ENCODE peak calls at places on chromosomes 16 and 17, in nine cellular contexts. K is H1; B is neuronal stem cell; L is lung; R is left ventricle myocardium inferior; Z is sigmoid colon; M is effector memory CD4-positive, alpha-beta T cell; S is CD8-positive, alpha-beta T cell; W is transverse colon. O is an unnamed sample. For H3K4me1, the result is how much of the 10 kb centered on the place peaks cover.

GRCh38 chr16:3094289-3095027 is 4.6 kb downstream of the ZSCAN10 start:
- DNase-seq in B (no peak), Z (no peak), S (peak), R (no peak), K (peak), L (no peak), M (peak), W (peak), O (peak)

GRCh38 chr16:9593440-9593839 is 502.0 kb downstream of the HAPSTR1 start:
- DNase-seq in M (no peak), R (no peak), S (no peak), K (no peak), L (no peak), B (no peak), W (no peak), Z (no peak), O (no peak)

GRCh38 chr17:13085578-13085977 is 67.8 kb upstream of the ELAC2 start:
- DNase-seq in K (no peak), W (no peak), R (no peak), B (no peak), S (no peak), Z (no peak), L (no peak), M (no peak), O (no peak)

GRCh38 chr17:44004077-44004760 is at the start of gene NAGS:
- DNase-seq in R (no peak), Z (no peak), K (no peak), M (peak), L (peak), B (no peak), W (peak), S (no peak), O (peak)

GRCh38 chr17:42179911-42180410 is 981 bp downstream of the KCNH4 start:
- DNase-seq in W (peak), L (no peak), Z (no peak), B (peak), K (peak), M (no peak), R (peak), S (no peak), O (peak)

GRCh38 chr16:87953308-87954208 is 2.3 kb downstream of the BANP start:
- DNase-seq in R (no peak), L (no peak), M (no peak), S (no peak), Z (no peak), B (no peak), K (no peak), W (no peak), O (peak)

GRCh38 chr17:7842380-7842949 is 8.4 kb downstream of the KDM6B start:
- DNase-seq in R (peak), S (peak), M (peak), Z (peak), W (peak), K (peak), L (peak), B (no peak), O (no peak)

GRCh38 chr17:69967910-69968411 is 107.1 kb upstream of the KCNJ16 start:
- DNase-seq in L (no peak), M (no peak), Z (no peak), R (no peak), S (no peak), B (no peak), K (no peak), W (no peak), O (no peak)

GRCh38 chr17:8288336-8289102 is at the start of gene RANGRF:
- DNase-seq in B (peak), R (peak), L (peak), M (peak), S (peak), W (peak), K (peak), Z (peak), O (peak)

GRCh38 chr16:2799205-2799851 is 1.1 kb downstream of the PRSS41 start:
- DNase-seq in B (no peak), W (no peak), M (no peak), Z (peak), K (no peak), L (no peak), S (no peak), R (no peak), O (peak)

GRCh38 chr17:39671651-39672521 is 3.6 kb downstream of the PNMT start:
- DNase-seq in W (peak), S (no peak), R (peak), K (peak), L (no peak), Z (no peak), B (no peak), M (no peak), O (peak)

GRCh38 chr16:23941963-23942564 is 106.3 kb downstream of the PRKCB start:
- DNase-seq in B (no peak), L (no peak), M (no peak), Z (no peak), R (no peak), K (no peak), W (no peak), S (no peak), O (peak)

GRCh38 chr16:78034530-78034929 is 12.2 kb downstream of the CLEC3A start:
- DNase-seq in B (no peak), R (no peak), L (no peak), Z (no peak), W (no peak), K (no peak), M (no peak), S (no peak), O (no peak)

GRCh38 chr17:40613755-40614154 is 33.9 kb downstream of the SMARCE1 start:
- DNase-seq in W (no peak), R (no peak), L (no peak), B (no peak), M (no peak), K (no peak), S (no peak), Z (no peak), O (no peak)

GRCh38 chr16:27779719-27780161 is 229.8 kb downstream of the KATNIP start:
- DNase-seq in B (peak), R (no peak), L (peak), S (no peak), M (no peak), Z (no peak), K (peak), W (no peak), O (peak)

GRCh38 chr16:4679854-4680636 is 13.3 kb upstream of the NUDT16L1 start:
- DNase-seq in K (no peak), Z (peak), R (peak), W (peak), L (peak), S (no peak), M (no peak), B (no peak), O (peak)

GRCh38 chr16:1299868-1300203 is 9.6 kb upstream of the UBE2I start:
- DNase-seq in L (no peak), R (no peak), W (no peak), M (no peak), B (no peak), S (no peak), K (no peak), Z (no peak), O (no peak)

DNA sequence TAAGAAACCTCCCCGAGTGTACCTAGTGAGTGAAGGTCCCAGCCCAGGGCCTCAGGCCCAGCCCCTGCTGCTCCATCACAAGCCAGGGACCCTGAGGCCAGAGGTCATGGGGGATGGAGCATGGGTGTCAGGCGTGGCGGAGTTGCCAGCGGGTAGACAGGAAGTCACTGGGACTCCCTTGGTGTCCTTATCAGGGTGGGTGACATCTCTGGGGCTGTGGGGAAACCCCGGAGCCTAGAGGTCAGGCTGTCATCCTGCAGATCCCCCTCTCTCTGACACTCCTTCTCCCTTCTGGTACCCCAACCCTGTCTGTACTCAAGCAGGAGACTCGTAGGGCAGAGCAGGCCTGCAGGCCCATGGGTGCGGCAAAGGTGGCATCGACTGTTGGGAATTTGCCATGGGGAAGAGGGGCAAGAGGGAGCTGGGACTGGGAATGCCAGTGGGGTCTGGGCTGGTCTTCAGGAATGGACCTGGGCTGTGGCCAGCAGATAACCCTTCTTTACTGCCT is 10.8 kb upstream of the ADGRG1 start:
- DNase-seq in L (no peak), Z (peak), R (no peak), M (no peak), W (no peak), K (peak), B (no peak), S (no peak), O (peak)
- H3K27ac ChIP-seq in L (peak), Z (no peak), R (no peak), M (no peak), W (no peak), K (no peak), B (no peak), S (no peak), O (no peak)

GRCh38 chr17:5418858-5419355 is 555 bp downstream of the NUP88 start:
- DNase-seq in L (peak), S (no peak), M (peak), R (no peak), B (peak), W (peak), K (no peak), Z (no peak), O (no peak)
- H3K4me1 ChIP-seq in L (under half), S (under half), M (under half), R (half or more), B (under half), W (under half), K (under half), Z (under half), O (under half)

GRCh38 chr17:76370261-76370993 is 14.0 kb upstream of the SPHK1 start:
- DNase-seq in R (peak), B (no peak), M (no peak), K (no peak), Z (peak), S (no peak), L (peak), W (peak), O (no peak)
- H3K27ac ChIP-seq in R (peak), B (no peak), M (no peak), K (no peak), Z (peak), S (no peak), L (no peak), W (peak), O (no peak)

GRCh38 chr17:82520041-82520910 is 744 bp downstream of the FOXK2 start:
- DNase-seq in L (no peak), Z (peak), W (no peak), M (peak), K (peak), S (peak), R (peak), B (no peak), O (peak)
- H3K4me1 ChIP-seq in L (under half), Z (under half), W (under half), M (under half), K (under half), S (under half), R (half or more), B (under half), O (under half)

GRCh38 chr17:63830278-63830677 is 2.8 kb upstream of the FTSJ3 start:
- DNase-seq in B (no peak), W (no peak), Z (no peak), R (no peak), M (no peak), K (no peak), L (no peak), S (no peak), O (no peak)

GRCh38 chr17:63827801-63828221 is 348 bp upstream of the FTSJ3 start:
- DNase-seq in L (no peak), W (no peak), S (no peak), R (no peak), K (no peak), Z (no peak), M (no peak), B (no peak), O (no peak)

GRCh38 chr17:63827002-63827800 is at the start of the genes FTSJ3 and PSMC5:
- DNase-seq in B (peak), K (peak), W (peak), M (peak), Z (peak), R (peak), S (peak), L (peak), O (peak)

GRCh38 chr17:63830904-63831491 is 3.5 kb upstream of the FTSJ3 start:
- DNase-seq in R (no peak), W (no peak), Z (no peak), K (no peak), S (no peak), B (no peak), M (no peak), L (no peak), O (no peak)

GRCh38 chr17:63828936-63829335 is 1.5 kb upstream of the FTSJ3 start:
- DNase-seq in L (no peak), S (no peak), K (no peak), Z (no peak), W (no peak), M (no peak), R (no peak), B (no peak), O (no peak)
- H3K27ac ChIP-seq in L (no peak), S (no peak), K (no peak), Z (peak), W (no peak), M (no peak), R (peak), B (no peak), O (no peak)

DNA sequence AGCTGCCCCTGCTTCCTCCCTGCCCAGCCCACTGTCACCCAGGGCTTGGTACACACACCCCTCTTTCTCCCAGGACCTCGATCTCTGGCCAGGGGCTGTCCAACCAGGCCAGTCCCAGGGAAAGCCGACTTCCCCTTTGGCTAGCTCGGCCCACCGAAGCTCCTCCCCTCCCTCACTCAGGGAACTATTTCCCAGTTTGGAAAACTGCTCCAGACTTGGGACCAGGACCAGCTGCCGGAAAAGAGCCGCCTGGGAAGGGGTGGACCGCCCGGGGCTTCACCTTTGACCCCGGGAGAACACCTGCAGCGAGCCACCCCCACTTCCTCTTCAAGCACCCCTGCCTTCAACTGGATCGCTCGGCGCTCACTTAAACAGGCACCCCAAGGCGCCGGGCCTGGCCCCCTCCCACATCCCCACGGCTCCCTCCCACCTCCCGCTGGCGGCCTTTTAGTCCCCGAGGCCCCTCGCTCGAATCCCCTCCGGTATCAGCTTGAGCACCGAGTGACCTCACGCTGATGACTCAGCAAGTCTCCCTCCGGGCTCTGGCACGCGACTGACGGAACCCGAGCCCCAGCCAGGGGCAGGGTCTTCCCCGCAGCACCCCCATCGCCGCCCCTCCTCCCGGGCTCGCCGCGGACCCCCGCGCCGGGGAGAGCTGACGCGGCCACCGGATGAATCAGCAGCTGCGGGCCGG is 937 bp downstream of the MAFG start:
- DNase-seq in R (peak), Z (peak), K (no peak), M (peak), L (peak), S (peak), B (no peak), W (peak), O (peak)
- H3K4me1 ChIP-seq in R (half or more), Z (half or more), K (under half), M (under half), L (under half), S (under half), B (under half), W (half or more), O (under half)

GRCh38 chr17:17028059-17028877 is 14.0 kb upstream of the MPRIP start:
- DNase-seq in R (peak), S (no peak), L (peak), B (peak), Z (peak), M (no peak), W (peak), K (peak), O (peak)

GRCh38 chr17:17029938-17030337 is 12.3 kb upstream of the MPRIP start:
- DNase-seq in S (no peak), L (no peak), K (no peak), M (no peak), B (no peak), W (no peak), Z (no peak), R (no peak), O (peak)

GRCh38 chr17:17032131-17032692 is 10.0 kb upstream of the MPRIP start:
- DNase-seq in Z (peak), B (no peak), R (peak), M (no peak), K (no peak), W (peak), S (no peak), L (no peak), O (peak)

GRCh38 chr17:17028878-17029535 is 13.2 kb upstream of the MPRIP start:
- DNase-seq in L (no peak), K (peak), Z (peak), B (no peak), W (no peak), M (no peak), R (no peak), S (no peak), O (peak)

DNA sequence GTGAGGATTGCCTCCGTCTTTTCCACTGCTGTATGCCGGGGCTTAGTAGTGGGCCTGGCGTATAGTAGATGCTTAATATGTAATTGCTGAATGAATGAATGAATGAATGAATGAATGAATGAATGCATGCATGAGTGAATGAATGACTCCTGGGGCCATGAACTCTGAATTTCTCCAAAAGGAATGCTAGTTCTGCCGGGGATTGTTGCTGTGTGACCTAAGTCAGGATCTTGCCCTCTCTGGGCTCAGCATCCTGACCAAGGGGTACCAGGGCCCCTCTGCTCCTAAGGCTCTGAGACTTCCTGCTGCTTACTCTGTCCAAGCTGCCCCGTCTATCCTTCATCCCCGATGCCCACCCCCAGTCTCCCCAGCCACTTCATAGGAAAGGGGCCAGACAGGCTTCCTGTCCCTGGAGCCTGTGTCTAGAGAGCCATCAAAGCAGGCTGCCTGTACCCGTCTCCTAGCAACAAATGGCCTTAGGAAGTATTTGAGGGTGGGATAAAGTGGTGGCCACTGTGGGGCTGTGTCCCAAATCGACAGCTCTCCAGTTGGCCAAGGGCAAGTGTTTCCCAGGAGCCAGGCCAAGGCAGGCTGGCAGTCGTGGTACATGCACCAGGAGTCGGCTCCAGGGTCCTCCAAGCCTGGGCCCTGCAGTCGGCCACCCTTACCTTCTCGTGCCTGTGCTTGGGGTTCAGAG is 11.6 kb upstream of the MPRIP start:
- DNase-seq in B (no peak), W (no peak), L (no peak), K (no peak), R (no peak), S (no peak), Z (no peak), M (no peak), O (peak)
- H3K27ac ChIP-seq in B (no peak), W (no peak), L (no peak), K (no peak), R (no peak), S (no peak), Z (no peak), M (no peak), O (peak)

GRCh38 chr17:2074919-2075318 is 20.0 kb downstream of the HIC1 start:
- DNase-seq in W (no peak), K (no peak), R (no peak), S (no peak), L (no peak), B (no peak), M (no peak), Z (no peak), O (no peak)

GRCh38 chr17:2068589-2069051 is 13.7 kb downstream of the HIC1 start:
- DNase-seq in S (no peak), W (no peak), L (no peak), M (no peak), K (no peak), B (no peak), R (no peak), Z (no peak), O (no peak)

GRCh38 chr17:2070241-2071023 is 15.5 kb downstream of the HIC1 start:
- DNase-seq in S (no peak), B (no peak), W (no peak), M (no peak), Z (no peak), K (no peak), R (no peak), L (no peak), O (peak)

GRCh38 chr17:2071024-2071385 is 16.1 kb downstream of the HIC1 start:
- DNase-seq in B (no peak), S (no peak), K (no peak), Z (no peak), M (no peak), R (no peak), L (no peak), W (no peak), O (no peak)

DNA sequence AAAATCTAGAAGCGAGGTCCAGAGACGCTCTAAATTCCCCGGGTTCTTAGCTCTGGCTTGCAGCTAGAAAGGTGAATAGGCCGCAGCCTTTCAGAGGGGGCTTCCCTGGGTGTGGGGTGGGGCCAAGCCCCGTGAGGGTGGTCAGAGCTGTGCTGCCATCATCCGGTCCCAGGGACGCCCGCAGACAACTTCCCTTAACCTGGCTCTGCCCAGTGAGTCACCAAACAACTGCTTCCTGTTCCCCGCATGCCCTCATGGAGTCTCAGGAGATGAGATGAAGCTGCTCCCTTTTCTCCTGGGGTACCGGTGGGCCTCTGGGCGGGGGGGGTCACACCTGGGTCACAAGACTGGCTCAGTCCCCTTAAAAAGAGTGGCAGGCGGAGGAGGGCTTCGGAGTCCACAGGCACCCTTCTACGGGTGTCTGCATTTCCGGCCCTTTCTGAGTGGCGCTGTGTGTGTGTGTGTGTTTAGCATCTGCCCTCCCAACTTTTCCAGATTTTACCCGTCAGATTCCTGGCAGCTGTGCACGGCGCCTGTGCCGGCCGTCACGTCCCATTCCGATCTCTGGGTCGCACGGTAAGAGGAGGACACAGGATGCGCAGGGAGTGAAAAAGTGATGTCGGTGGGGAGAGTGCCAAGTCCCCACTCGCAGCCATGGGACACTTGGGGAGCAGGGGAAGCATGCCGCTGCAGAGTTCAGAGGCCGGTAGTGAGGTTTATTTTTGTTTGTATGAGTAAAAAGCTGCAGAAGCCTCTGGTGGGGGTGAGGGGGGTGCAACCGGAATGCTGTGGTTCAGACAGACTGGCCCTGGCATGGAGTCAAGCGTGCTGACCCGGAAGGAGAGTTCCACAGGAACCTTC is 16.7 kb downstream of the HIC1 start:
- DNase-seq in Z (peak), K (no peak), B (no peak), R (peak), S (no peak), W (peak), M (no peak), L (no peak), O (no peak)
- H3K4me1 ChIP-seq in Z (under half), K (under half), B (under half), R (half or more), S (under half), W (half or more), M (under half), L (under half), O (under half)

GRCh38 chr17:57603541-57603940 is 141.6 kb downstream of the CCDC182 start:
- DNase-seq in W (peak), S (no peak), Z (no peak), R (no peak), L (no peak), M (no peak), B (no peak), K (no peak), O (no peak)
- H3K27ac ChIP-seq in W (peak), S (peak), Z (no peak), R (peak), L (no peak), M (peak), B (no peak), K (no peak), O (no peak)